ENCODE peak calls at places on chromosome 14, in nine cellular contexts. One of them, this sample, is unnamed.

GRCh38 chr14:95250126-95250824 is 69.4 kb downstream of the CLMN start:
- DNase-seq in body of pancreas: no peak
- DNase-seq in CD4-positive, alpha-beta T cell: no peak
- DNase-seq in RWPE1: no peak
- DNase-seq in A549: no peak
- DNase-seq in fibroblast of lung: no peak
- DNase-seq in testis: no peak
- DNase-seq in sigmoid colon: no peak
- DNase-seq in HepG2: no peak
- DNase-seq in this sample: no peak

GRCh38 chr14:105830171-105830570 is 303.8 kb downstream of the TMEM121 start:
- DNase-seq in body of pancreas: no peak
- DNase-seq in CD4-positive, alpha-beta T cell: no peak
- DNase-seq in RWPE1: no peak
- DNase-seq in A549: no peak
- DNase-seq in fibroblast of lung: no peak
- DNase-seq in testis: no peak
- DNase-seq in sigmoid colon: no peak
- DNase-seq in HepG2: no peak
- DNase-seq in this sample: no peak

GRCh38 chr14:104553166-104554087 is 26.1 kb upstream of the C14orf180 start:
- DNase-seq in body of pancreas: peak; percentile 1
- DNase-seq in CD4-positive, alpha-beta T cell: no peak
- DNase-seq in RWPE1: no peak
- DNase-seq in A549: no peak
- DNase-seq in fibroblast of lung: no peak
- DNase-seq in testis: no peak
- DNase-seq in sigmoid colon: peak; percentile 51
- DNase-seq in HepG2: no peak
- DNase-seq in this sample: no peak

GRCh38 chr14:59004012-59004411 is 184.5 kb upstream of the DAAM1 start:
- DNase-seq in body of pancreas: no peak
- DNase-seq in CD4-positive, alpha-beta T cell: no peak
- DNase-seq in RWPE1: no peak
- DNase-seq in A549: no peak
- DNase-seq in fibroblast of lung: peak; percentile 14
- DNase-seq in testis: no peak
- DNase-seq in sigmoid colon: no peak
- DNase-seq in HepG2: no peak
- DNase-seq in this sample: no peak

GRCh38 chr14:54570651-54571415 is 3.9 kb downstream of the SAMD4A start:
- DNase-seq in body of pancreas: no peak
- DNase-seq in CD4-positive, alpha-beta T cell: no peak
- DNase-seq in RWPE1: peak; percentile 69
- DNase-seq in A549: no peak
- DNase-seq in fibroblast of lung: peak; percentile 92
- DNase-seq in testis: no peak
- DNase-seq in sigmoid colon: no peak
- DNase-seq in HepG2: no peak
- DNase-seq in this sample: no peak

GRCh38 chr14:34081576-34082136 is 130.8 kb upstream of the EGLN3 start:
- DNase-seq in body of pancreas: peak; percentile 41
- DNase-seq in CD4-positive, alpha-beta T cell: no peak
- DNase-seq in RWPE1: peak; percentile 74
- DNase-seq in A549: peak; percentile 56
- DNase-seq in fibroblast of lung: peak; percentile 55
- DNase-seq in testis: no peak
- DNase-seq in sigmoid colon: no peak
- DNase-seq in HepG2: peak; percentile 86
- DNase-seq in this sample: no peak

GRCh38 chr14:56122306-56122705 is 4.1 kb downstream of the PELI2 start:
- DNase-seq in body of pancreas: no peak
- DNase-seq in CD4-positive, alpha-beta T cell: no peak
- DNase-seq in RWPE1: no peak
- DNase-seq in A549: no peak
- DNase-seq in fibroblast of lung: no peak
- DNase-seq in testis: no peak
- DNase-seq in sigmoid colon: no peak
- DNase-seq in HepG2: no peak
- DNase-seq in this sample: no peak

GRCh38 chr14:103856105-103856504 is 8.7 kb upstream of the PPP1R13B start:
- DNase-seq in body of pancreas: no peak
- DNase-seq in CD4-positive, alpha-beta T cell: no peak
- DNase-seq in RWPE1: no peak
- DNase-seq in A549: no peak
- DNase-seq in fibroblast of lung: no peak
- DNase-seq in testis: no peak
- DNase-seq in sigmoid colon: no peak
- DNase-seq in HepG2: no peak
- DNase-seq in this sample: no peak

GRCh38 chr14:97073622-97074021 is 276.4 kb downstream of the VRK1 start:
- DNase-seq in body of pancreas: no peak
- DNase-seq in CD4-positive, alpha-beta T cell: no peak
- DNase-seq in RWPE1: no peak
- DNase-seq in A549: no peak
- DNase-seq in fibroblast of lung: no peak
- DNase-seq in testis: no peak
- DNase-seq in sigmoid colon: no peak
- DNase-seq in HepG2: no peak
- DNase-seq in this sample: no peak

GRCh38 chr14:97074456-97074855 is 277.3 kb downstream of the VRK1 start:
- DNase-seq in body of pancreas: no peak
- DNase-seq in CD4-positive, alpha-beta T cell: no peak
- DNase-seq in RWPE1: no peak
- DNase-seq in A549: no peak
- DNase-seq in fibroblast of lung: no peak
- DNase-seq in testis: no peak
- DNase-seq in sigmoid colon: no peak
- DNase-seq in HepG2: no peak
- DNase-seq in this sample: no peak

GRCh38 chr14:97077687-97078086 is 280.5 kb downstream of the VRK1 start:
- DNase-seq in body of pancreas: no peak
- DNase-seq in CD4-positive, alpha-beta T cell: no peak
- DNase-seq in RWPE1: no peak
- DNase-seq in A549: no peak
- DNase-seq in fibroblast of lung: no peak
- DNase-seq in testis: no peak
- DNase-seq in sigmoid colon: no peak
- DNase-seq in HepG2: no peak
- DNase-seq in this sample: no peak

GRCh38 chr14:97074860-97075259 is 277.7 kb downstream of the VRK1 start:
- DNase-seq in body of pancreas: no peak
- DNase-seq in CD4-positive, alpha-beta T cell: no peak
- DNase-seq in RWPE1: no peak
- DNase-seq in A549: no peak
- DNase-seq in fibroblast of lung: no peak
- DNase-seq in testis: no peak
- DNase-seq in sigmoid colon: no peak
- DNase-seq in HepG2: no peak
- DNase-seq in this sample: no peak

GRCh38 chr14:97077253-97077653 is 280.1 kb downstream of the VRK1 start:
- DNase-seq in body of pancreas: peak; percentile 11
- DNase-seq in CD4-positive, alpha-beta T cell: no peak
- DNase-seq in RWPE1: peak; percentile 77
- DNase-seq in A549: no peak
- DNase-seq in fibroblast of lung: no peak
- DNase-seq in testis: peak; percentile 31
- DNase-seq in sigmoid colon: peak; percentile 68
- DNase-seq in HepG2: no peak
- DNase-seq in this sample: peak; percentile 60
- H3K27ac ChIP-seq in body of pancreas: no peak overlapping the region
- H3K27ac ChIP-seq in CD4-positive, alpha-beta T cell: no peak overlapping the region
- H3K27ac ChIP-seq in RWPE1: no peak overlapping the region
- H3K27ac ChIP-seq in A549: no peak overlapping the region
- H3K27ac ChIP-seq in fibroblast of lung: no peak overlapping the region
- H3K27ac ChIP-seq in testis: no peak overlapping the region
- H3K27ac ChIP-seq in sigmoid colon: no peak overlapping the region
- H3K27ac ChIP-seq in HepG2: no peak overlapping the region
- H3K27ac ChIP-seq in this sample: no peak overlapping the region

DNA sequence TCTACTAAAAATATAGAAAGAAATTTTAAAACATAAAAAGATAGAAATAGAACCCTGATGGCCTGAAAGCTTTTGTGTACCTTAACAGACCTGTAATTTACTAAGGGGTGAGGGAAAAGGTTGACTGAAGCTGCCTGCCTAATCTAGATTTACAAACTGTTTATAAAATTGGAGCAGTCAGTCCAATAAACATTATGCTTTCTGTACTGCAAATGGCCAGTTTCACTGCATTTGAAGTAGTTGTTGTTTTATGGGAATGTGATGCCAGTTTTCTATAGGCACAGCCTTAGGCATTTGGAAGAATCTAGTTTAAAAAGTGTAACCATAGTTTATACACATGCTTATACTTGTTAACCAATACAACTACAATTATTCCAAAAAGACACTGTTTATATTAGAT is 19.1 kb downstream of the SIX1 start:
- DNase-seq in body of pancreas: no peak
- DNase-seq in CD4-positive, alpha-beta T cell: no peak
- DNase-seq in RWPE1: no peak
- DNase-seq in A549: no peak
- DNase-seq in fibroblast of lung: no peak
- DNase-seq in testis: no peak
- DNase-seq in sigmoid colon: no peak
- DNase-seq in HepG2: no peak
- DNase-seq in this sample: no peak
- H3K27ac ChIP-seq in body of pancreas: no peak overlapping the region
- H3K27ac ChIP-seq in CD4-positive, alpha-beta T cell: no peak overlapping the region
- H3K27ac ChIP-seq in RWPE1: no peak overlapping the region
- H3K27ac ChIP-seq in A549: no peak overlapping the region
- H3K27ac ChIP-seq in fibroblast of lung: no peak overlapping the region
- H3K27ac ChIP-seq in testis: no peak overlapping the region
- H3K27ac ChIP-seq in sigmoid colon: no peak overlapping the region
- H3K27ac ChIP-seq in HepG2: no peak overlapping the region
- H3K27ac ChIP-seq in this sample: no peak overlapping the region

GRCh38 chr14:99481745-99482099 is 513 bp downstream of the CCNK start:
- DNase-seq in body of pancreas: peak; percentile 13
- DNase-seq in CD4-positive, alpha-beta T cell: no peak
- DNase-seq in RWPE1: peak; percentile 27
- DNase-seq in A549: peak; percentile 40
- DNase-seq in fibroblast of lung: peak; percentile 38
- DNase-seq in testis: no peak
- DNase-seq in sigmoid colon: no peak
- DNase-seq in HepG2: no peak
- DNase-seq in this sample: no peak
- H3K27ac ChIP-seq in body of pancreas: peak overlapping the region; percentile 95
- H3K27ac ChIP-seq in CD4-positive, alpha-beta T cell: peak overlapping the region; percentile 90
- H3K27ac ChIP-seq in RWPE1: peak overlapping the region; percentile 89
- H3K27ac ChIP-seq in A549: peak overlapping the region; percentile 82
- H3K27ac ChIP-seq in fibroblast of lung: peak overlapping the region; percentile 98
- H3K27ac ChIP-seq in testis: peak overlapping the region; percentile 87
- H3K27ac ChIP-seq in sigmoid colon: peak overlapping the region; percentile 97
- H3K27ac ChIP-seq in HepG2: peak overlapping the region; percentile 90
- H3K27ac ChIP-seq in this sample: peak overlapping the region; percentile 92

DNA sequence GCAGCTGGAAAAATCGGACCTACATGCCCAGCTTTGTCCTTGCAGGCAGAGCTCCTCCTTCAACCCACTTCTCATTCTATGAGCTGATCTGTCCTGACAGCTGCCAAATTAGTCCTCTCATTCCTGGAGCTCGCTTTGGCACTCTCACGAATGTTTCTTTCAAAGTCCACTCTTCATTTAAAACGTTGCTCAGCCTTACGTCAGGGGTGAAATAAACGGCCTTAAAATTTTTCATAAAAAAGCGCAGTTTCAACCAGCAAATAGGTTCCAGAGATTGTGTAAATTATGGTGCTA is 120.9 kb upstream of the HIF1A start:
- DNase-seq in body of pancreas: no peak
- DNase-seq in CD4-positive, alpha-beta T cell: no peak
- DNase-seq in RWPE1: peak; percentile 56
- DNase-seq in A549: no peak
- DNase-seq in fibroblast of lung: no peak
- DNase-seq in testis: no peak
- DNase-seq in sigmoid colon: no peak
- DNase-seq in HepG2: no peak
- DNase-seq in this sample: no peak
- H3K27ac ChIP-seq in body of pancreas: no peak overlapping the region
- H3K27ac ChIP-seq in CD4-positive, alpha-beta T cell: no peak overlapping the region
- H3K27ac ChIP-seq in RWPE1: peak overlapping the region; percentile 96
- H3K27ac ChIP-seq in A549: peak overlapping the region; percentile 58
- H3K27ac ChIP-seq in fibroblast of lung: peak overlapping the region; percentile 8
- H3K27ac ChIP-seq in testis: no peak overlapping the region
- H3K27ac ChIP-seq in sigmoid colon: peak overlapping the region; percentile 55
- H3K27ac ChIP-seq in HepG2: no peak overlapping the region
- H3K27ac ChIP-seq in this sample: no peak overlapping the region

GRCh38 chr14:50864237-50864636 is 7.6 kb upstream of the ABHD12B start:
- DNase-seq in body of pancreas: no peak
- DNase-seq in CD4-positive, alpha-beta T cell: no peak
- DNase-seq in RWPE1: no peak
- DNase-seq in A549: no peak
- DNase-seq in fibroblast of lung: no peak
- DNase-seq in testis: no peak
- DNase-seq in sigmoid colon: no peak
- DNase-seq in HepG2: no peak
- DNase-seq in this sample: no peak
- H3K27ac ChIP-seq in body of pancreas: no peak overlapping the region
- H3K27ac ChIP-seq in CD4-positive, alpha-beta T cell: no peak overlapping the region
- H3K27ac ChIP-seq in RWPE1: no peak overlapping the region
- H3K27ac ChIP-seq in A549: no peak overlapping the region
- H3K27ac ChIP-seq in fibroblast of lung: no peak overlapping the region
- H3K27ac ChIP-seq in testis: no peak overlapping the region
- H3K27ac ChIP-seq in sigmoid colon: no peak overlapping the region
- H3K27ac ChIP-seq in HepG2: no peak overlapping the region
- H3K27ac ChIP-seq in this sample: no peak overlapping the region

This sample was measured in right atrium auricular region.